ENCODE peak calls at places on chromosomes 2 and 18, in eight cellular contexts. S is foreskin fibroblast; Y is NCI-H446 treated with DMSO at 0.1 percent for 48 hours; L is natural killer cell treated with Interleukin-12 subunit alpha and Interleukin-12 subunit beta and Interleukin-15 and Interleukin-18, amount 100 ng/mL, for 72 hours; R is GM23338; V is memory B cell; E is AG09309; X is DND-41. T is an unnamed sample.
A peak's percentile ranks its signal among the peaks of the same experiment; 100 is the strongest.

GRCh38 chr2:60742419-60742818 is 13.6 kb upstream of the PAPOLG start:
- DNase-seq in S (no peak), Y (no peak), L (no peak), R (peak; percentile 24), V (no peak), E (no peak), X (no peak), T (no peak)

GRCh38 chr18:39167990-39168389 is 1602.4 kb upstream of the CELF4 start:
- DNase-seq in S (no peak), Y (no peak), L (no peak), R (peak; percentile 44), V (no peak), E (no peak), X (no peak), T (no peak)

GRCh38 chr18:56516769-56517168 is 121.6 kb downstream of the TXNL1 start:
- DNase-seq in S (no peak), Y (peak; percentile 28), L (no peak), R (no peak), V (no peak), E (no peak), X (no peak), T (peak; percentile 89)

GRCh38 chr2:71417300-71418202 is 35.8 kb upstream of the DYSF start:
- DNase-seq in S (no peak), Y (no peak), L (no peak), R (peak; percentile 19), V (no peak), E (no peak), X (no peak), T (no peak)

GRCh38 chr2:204670124-204670523 is 124.8 kb downstream of the PARD3B start:
- DNase-seq in S (no peak), Y (no peak), L (no peak), R (no peak), V (no peak), E (no peak), X (no peak), T (no peak)

GRCh38 chr2:181955010-181955409 is 30.6 kb upstream of the PPP1R1C start:
- DNase-seq in S (peak; percentile 78), Y (no peak), L (no peak), R (no peak), V (no peak), E (peak; percentile 16), X (no peak), T (peak; percentile 44)

GRCh38 chr2:43169091-43169936 is 57.1 kb downstream of the ZFP36L2 start:
- DNase-seq in S (no peak), Y (no peak), L (no peak), R (no peak), V (peak; percentile 47), E (no peak), X (no peak), T (no peak)

GRCh38 chr18:79380816-79381806 is 14.6 kb upstream of the NFATC1 start:
- DNase-seq in S (peak; percentile 78), Y (no peak), L (peak; percentile 70), R (peak; percentile 89), V (no peak), E (no peak), X (peak; percentile 68), T (no peak)

GRCh38 chr2:159050426-159050825 is 82.0 kb downstream of the TANC1 start:
- DNase-seq in S (no peak), Y (no peak), L (no peak), R (no peak), V (no peak), E (no peak), X (no peak), T (no peak)

GRCh38 chr2:180175736-180176135 is 168.6 kb upstream of the CWC22 start:
- DNase-seq in S (no peak), Y (no peak), L (no peak), R (no peak), V (no peak), E (no peak), X (no peak), T (no peak)

GRCh38 chr2:38375711-38376345 is 1.2 kb downstream of the ATL2 start:
- DNase-seq in S (no peak), Y (no peak), L (no peak), R (peak; percentile 72), V (no peak), E (no peak), X (peak; percentile 63), T (peak; percentile 4)

GRCh38 chr2:144711546-144712276 is 191.8 kb upstream of the ZEB2 start:
- DNase-seq in S (no peak), Y (no peak), L (no peak), R (no peak), V (no peak), E (no peak), X (no peak), T (no peak)

GRCh38 chr2:198314559-198315153 is 510.3 kb downstream of the PLCL1 start:
- DNase-seq in S (peak; percentile 78), Y (no peak), L (no peak), R (peak; percentile 75), V (no peak), E (peak; percentile 49), X (no peak), T (peak; percentile 30)

GRCh38 chr18:67001052-67001451 is 397.2 kb upstream of the CDH19 start:
- DNase-seq in S (no peak), Y (no peak), L (no peak), R (no peak), V (no peak), E (no peak), X (no peak), T (no peak)

GRCh38 chr2:212540356-212540755 is 1.8 kb upstream of the ERBB4 start:
- DNase-seq in S (no peak), Y (no peak), L (no peak), R (no peak), V (no peak), E (no peak), X (no peak), T (no peak)

GRCh38 chr18:2657788-2658458 is 2.4 kb downstream of the SMCHD1 start:
- DNase-seq in S (peak; percentile 78), Y (no peak), L (no peak), R (no peak), V (peak; percentile 21), E (peak; percentile 52), X (no peak), T (peak; percentile 40)

GRCh38 chr2:206801417-206801772 is 36.0 kb downstream of the FASTKD2 start:
- DNase-seq in S (no peak), Y (no peak), L (no peak), R (peak; percentile 57), V (no peak), E (no peak), X (no peak), T (no peak)

GRCh38 chr2:51013870-51014526 is 17.9 kb downstream of the NRXN1 start:
- DNase-seq in S (no peak), Y (peak; percentile 53), L (no peak), R (no peak), V (no peak), E (no peak), X (no peak), T (no peak)

GRCh38 chr2:28366496-28367282 is 26.0 kb upstream of the FOSL2 start:
- DNase-seq in S (no peak), Y (no peak), L (peak; percentile 66), R (no peak), V (no peak), E (no peak), X (peak; percentile 87), T (no peak)

GRCh38 chr2:145906356-145906755 is 1386.4 kb upstream of the ZEB2 start:
- DNase-seq in S (no peak), Y (no peak), L (no peak), R (peak; percentile 4), V (no peak), E (no peak), X (no peak), T (no peak)

GRCh38 chr18:42181474-42181873 is 226.4 kb downstream of the PIK3C3 start:
- DNase-seq in S (no peak), Y (no peak), L (no peak), R (no peak), V (no peak), E (no peak), X (no peak), T (no peak)

GRCh38 chr2:137118140-137118539 is 352.8 kb downstream of the THSD7B start:
- DNase-seq in S (peak; percentile 49), Y (no peak), L (no peak), R (no peak), V (no peak), E (no peak), X (no peak), T (no peak)

GRCh38 chr2:30232801-30233130 is 1.4 kb downstream of the LBH start:
- DNase-seq in S (no peak), Y (no peak), L (no peak), R (no peak), V (peak; percentile 35), E (no peak), X (peak; percentile 54), T (no peak)

GRCh38 chr2:128308889-128309288 is 9.8 kb downstream of the HS6ST1 start:
- DNase-seq in S (no peak), Y (no peak), L (peak; percentile 41), R (no peak), V (no peak), E (no peak), X (no peak), T (no peak)

GRCh38 chr2:223944166-223944703 is 900 bp downstream of the WDFY1 start:
- DNase-seq in S (peak; percentile 46), Y (no peak), L (no peak), R (peak; percentile 84), V (peak; percentile 11), E (no peak), X (no peak), T (no peak)

GRCh38 chr2:78202986-78203670 is 681.0 kb upstream of the LRRTM4 start:
- DNase-seq in S (no peak), Y (no peak), L (no peak), R (no peak), V (no peak), E (no peak), X (no peak), T (no peak)

GRCh38 chr18:67669993-67670671 is 153.6 kb upstream of the DSEL start:
- DNase-seq in S (peak; percentile 92), Y (no peak), L (no peak), R (no peak), V (no peak), E (peak; percentile 95), X (no peak), T (peak; percentile 84)

GRCh38 chr2:177393824-177394614 is 1.4 kb downstream of the AGPS start:
- DNase-seq in S (no peak), Y (no peak), L (no peak), R (no peak), V (no peak), E (no peak), X (no peak), T (no peak)

GRCh38 chr2:56040189-56040588 is 116.6 kb upstream of the EFEMP1 start:
- DNase-seq in S (no peak), Y (no peak), L (no peak), R (no peak), V (no peak), E (no peak), X (no peak), T (no peak)